ENCODE peak calls at places on chromosomes 12 and 14, in eight cellular contexts. One of them, this sample, is unnamed.

GRCh38 chr12:9951026-9951652 is 19.0 kb upstream of the CLEC2A start:
- DNase-seq in uterus: no peak
- DNase-seq in mesothelial cell of epicardium: no peak
- DNase-seq in fibroblast of villous mesenchyme: no peak
- DNase-seq in CD14-positive monocyte: no peak
- DNase-seq in mucosa of descending colon: no peak
- DNase-seq in endothelial cell: no peak
- DNase-seq in MCF 10A: no peak
- DNase-seq in this sample: no peak

GRCh38 chr12:128830505-128830893 is 6.7 kb upstream of the SLC15A4 start:
- DNase-seq in mucosa of descending colon: no peak
- DNase-seq in fibroblast of villous mesenchyme: no peak
- DNase-seq in mesothelial cell of epicardium: no peak
- DNase-seq in uterus: no peak
- DNase-seq in endothelial cell: no peak
- DNase-seq in CD14-positive monocyte: no peak
- DNase-seq in MCF 10A: no peak
- DNase-seq in this sample: no peak

GRCh38 chr12:82857911-82858533 is 171.3 kb downstream of the TMTC2 start:
- DNase-seq in fibroblast of villous mesenchyme: no peak
- DNase-seq in mesothelial cell of epicardium: no peak
- DNase-seq in MCF 10A: no peak
- DNase-seq in endothelial cell: no peak
- DNase-seq in uterus: no peak
- DNase-seq in CD14-positive monocyte: no peak
- DNase-seq in mucosa of descending colon: no peak
- DNase-seq in this sample: no peak

GRCh38 chr14:76768671-76769500 is 7.6 kb downstream of the VASH1 start:
- DNase-seq in CD14-positive monocyte: no peak
- DNase-seq in fibroblast of villous mesenchyme: no peak
- DNase-seq in endothelial cell: no peak
- DNase-seq in mucosa of descending colon: no peak
- DNase-seq in MCF 10A: no peak
- DNase-seq in uterus: no peak
- DNase-seq in mesothelial cell of epicardium: no peak
- DNase-seq in this sample: no peak

GRCh38 chr12:96034631-96035282 is 630 bp downstream of the LTA4H start:
- DNase-seq in CD14-positive monocyte: no peak
- DNase-seq in mesothelial cell of epicardium: peak; percentile 23
- DNase-seq in uterus: peak; percentile 17
- DNase-seq in endothelial cell: peak; percentile 46
- DNase-seq in MCF 10A: peak; percentile 53
- DNase-seq in mucosa of descending colon: peak; percentile 53
- DNase-seq in fibroblast of villous mesenchyme: peak; percentile 38
- DNase-seq in this sample: peak; percentile 50

GRCh38 chr14:72880820-72881219 is 13.1 kb downstream of the DPF3 start:
- DNase-seq in mesothelial cell of epicardium: no peak
- DNase-seq in MCF 10A: no peak
- DNase-seq in uterus: no peak
- DNase-seq in CD14-positive monocyte: no peak
- DNase-seq in mucosa of descending colon: no peak
- DNase-seq in endothelial cell: no peak
- DNase-seq in fibroblast of villous mesenchyme: no peak
- DNase-seq in this sample: no peak

GRCh38 chr14:70742316-70742715 is 67.0 kb downstream of the MAP3K9 start:
- DNase-seq in fibroblast of villous mesenchyme: no peak
- DNase-seq in MCF 10A: no peak
- DNase-seq in mesothelial cell of epicardium: no peak
- DNase-seq in CD14-positive monocyte: no peak
- DNase-seq in uterus: no peak
- DNase-seq in endothelial cell: no peak
- DNase-seq in mucosa of descending colon: no peak
- DNase-seq in this sample: no peak

GRCh38 chr12:69608114-69608513 is 2.6 kb downstream of the LRRC10 start:
- DNase-seq in CD14-positive monocyte: no peak
- DNase-seq in mucosa of descending colon: no peak
- DNase-seq in MCF 10A: no peak
- DNase-seq in endothelial cell: no peak
- DNase-seq in fibroblast of villous mesenchyme: peak; percentile 12
- DNase-seq in mesothelial cell of epicardium: no peak
- DNase-seq in uterus: no peak
- DNase-seq in this sample: no peak

GRCh38 chr14:24121210-24121609 is 6.5 kb upstream of the NRL start:
- DNase-seq in endothelial cell: no peak
- DNase-seq in fibroblast of villous mesenchyme: no peak
- DNase-seq in MCF 10A: no peak
- DNase-seq in uterus: no peak
- DNase-seq in mucosa of descending colon: no peak
- DNase-seq in mesothelial cell of epicardium: no peak
- DNase-seq in CD14-positive monocyte: no peak
- DNase-seq in this sample: no peak

GRCh38 chr14:34055545-34055944 is 104.7 kb upstream of the EGLN3 start:
- DNase-seq in MCF 10A: no peak
- DNase-seq in endothelial cell: no peak
- DNase-seq in uterus: no peak
- DNase-seq in mucosa of descending colon: no peak
- DNase-seq in mesothelial cell of epicardium: no peak
- DNase-seq in fibroblast of villous mesenchyme: no peak
- DNase-seq in CD14-positive monocyte: no peak
- DNase-seq in this sample: no peak

GRCh38 chr14:105151131-105151837 is 17.3 kb downstream of the JAG2 start:
- DNase-seq in endothelial cell: no peak
- DNase-seq in CD14-positive monocyte: no peak
- DNase-seq in mesothelial cell of epicardium: no peak
- DNase-seq in mucosa of descending colon: no peak
- DNase-seq in uterus: no peak
- DNase-seq in fibroblast of villous mesenchyme: no peak
- DNase-seq in MCF 10A: no peak
- DNase-seq in this sample: peak; percentile 1

GRCh38 chr14:76937181-76938091 is 91.1 kb downstream of the IRF2BPL start:
- DNase-seq in mucosa of descending colon: no peak
- DNase-seq in fibroblast of villous mesenchyme: peak; percentile 83
- DNase-seq in CD14-positive monocyte: no peak
- DNase-seq in MCF 10A: no peak
- DNase-seq in uterus: peak; percentile 73
- DNase-seq in mesothelial cell of epicardium: no peak
- DNase-seq in endothelial cell: no peak
- DNase-seq in this sample: peak; percentile 49

GRCh38 chr12:124567035-124567672 is at the start of gene NCOR2:
- DNase-seq in mucosa of descending colon: peak; percentile 69
- DNase-seq in MCF 10A: peak; percentile 12
- DNase-seq in CD14-positive monocyte: no peak
- DNase-seq in endothelial cell: no peak
- DNase-seq in uterus: peak; percentile 58
- DNase-seq in fibroblast of villous mesenchyme: no peak
- DNase-seq in mesothelial cell of epicardium: no peak
- DNase-seq in this sample: peak; percentile 58

GRCh38 chr12:42129595-42130204 is 15.0 kb downstream of the GXYLT1 start:
- DNase-seq in MCF 10A: peak; percentile 81
- DNase-seq in fibroblast of villous mesenchyme: peak; percentile 79
- DNase-seq in uterus: no peak
- DNase-seq in CD14-positive monocyte: no peak
- DNase-seq in mesothelial cell of epicardium: no peak
- DNase-seq in endothelial cell: peak; percentile 46
- DNase-seq in mucosa of descending colon: no peak
- DNase-seq in this sample: peak; percentile 28

GRCh38 chr12:60071759-60072191 is 475.9 kb downstream of the SLC16A7 start:
- DNase-seq in uterus: no peak
- DNase-seq in CD14-positive monocyte: no peak
- DNase-seq in mesothelial cell of epicardium: no peak
- DNase-seq in mucosa of descending colon: no peak
- DNase-seq in fibroblast of villous mesenchyme: no peak
- DNase-seq in endothelial cell: no peak
- DNase-seq in MCF 10A: no peak
- DNase-seq in this sample: no peak

DNA sequence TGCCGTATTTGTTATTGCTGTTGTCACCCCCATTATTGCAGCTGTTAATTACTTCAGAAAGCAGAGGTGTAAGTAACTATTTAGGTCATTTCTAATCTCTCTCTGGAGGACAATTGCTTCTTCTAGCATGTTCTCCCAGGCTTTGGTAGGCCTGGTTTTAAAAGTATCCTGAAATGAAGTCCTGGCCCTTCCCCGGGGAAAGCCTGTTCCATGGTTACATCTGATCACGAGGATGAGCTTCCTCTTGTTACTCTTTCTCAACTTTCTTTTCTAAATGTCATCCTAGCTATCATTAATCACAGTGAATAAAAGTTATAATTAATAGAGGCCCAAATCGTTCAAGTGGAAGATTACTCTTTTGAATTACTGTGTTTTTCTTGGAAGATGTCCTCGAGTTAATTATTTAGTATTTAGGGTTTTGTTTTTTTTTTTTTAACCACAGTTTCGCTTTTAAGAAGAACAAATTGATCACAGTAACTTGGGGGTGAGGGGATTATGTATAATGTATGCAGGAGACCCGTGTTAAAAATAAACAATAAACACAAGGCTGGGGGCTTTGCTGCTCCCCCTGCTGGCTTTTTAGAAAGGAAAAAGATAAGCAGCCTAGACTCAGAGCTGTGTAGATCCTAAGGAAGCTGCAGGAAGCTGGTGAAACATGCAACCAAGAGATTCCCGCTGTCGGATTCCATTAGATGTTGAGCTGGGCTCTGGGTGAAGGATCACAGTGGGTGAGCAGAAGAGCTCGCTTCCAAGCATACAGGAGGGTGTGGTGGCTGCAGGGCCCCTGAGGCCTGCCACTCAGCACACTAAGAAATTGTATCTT is 420.1 kb downstream of the FUT8 start:
- DNase-seq in mesothelial cell of epicardium: no peak
- DNase-seq in mucosa of descending colon: no peak
- DNase-seq in CD14-positive monocyte: no peak
- DNase-seq in uterus: no peak
- DNase-seq in endothelial cell: peak; percentile 11
- DNase-seq in MCF 10A: no peak
- DNase-seq in fibroblast of villous mesenchyme: no peak
- DNase-seq in this sample: no peak
- TF ChIP-seq CTCF in mesothelial cell of epicardium: no peak
- TF ChIP-seq CTCF in mucosa of descending colon: no peak
- TF ChIP-seq CTCF in CD14-positive monocyte: no peak
- TF ChIP-seq CTCF in uterus: no peak
- TF ChIP-seq CTCF in endothelial cell: peak; percentile 34
- TF ChIP-seq CTCF in MCF 10A: peak; percentile 9
- TF ChIP-seq CTCF in fibroblast of villous mesenchyme: peak; percentile 35
- TF ChIP-seq CTCF in this sample: no peak

GRCh38 chr12:121577443-121578180 is 3.2 kb downstream of the KDM2B start:
- DNase-seq in CD14-positive monocyte: no peak
- DNase-seq in endothelial cell: no peak
- DNase-seq in fibroblast of villous mesenchyme: no peak
- DNase-seq in mesothelial cell of epicardium: no peak
- DNase-seq in uterus: no peak
- DNase-seq in MCF 10A: no peak
- DNase-seq in mucosa of descending colon: peak; percentile 34
- DNase-seq in this sample: peak; percentile 41

GRCh38 chr12:121576851-121577391 is 3.9 kb downstream of the KDM2B start:
- DNase-seq in mucosa of descending colon: no peak
- DNase-seq in mesothelial cell of epicardium: no peak
- DNase-seq in MCF 10A: no peak
- DNase-seq in CD14-positive monocyte: no peak
- DNase-seq in fibroblast of villous mesenchyme: peak; percentile 88
- DNase-seq in uterus: peak; percentile 41
- DNase-seq in endothelial cell: peak; percentile 30
- DNase-seq in this sample: peak; percentile 55

GRCh38 chr12:121579981-121580868 is 598 bp downstream of the KDM2B start:
- DNase-seq in mucosa of descending colon: peak; percentile 82
- DNase-seq in uterus: peak; percentile 64
- DNase-seq in mesothelial cell of epicardium: peak; percentile 58
- DNase-seq in CD14-positive monocyte: no peak
- DNase-seq in endothelial cell: peak; percentile 69
- DNase-seq in fibroblast of villous mesenchyme: peak; percentile 80
- DNase-seq in MCF 10A: peak; percentile 50
- DNase-seq in this sample: peak; percentile 83

GRCh38 chr12:121579190-121579791 is 1.5 kb downstream of the KDM2B start:
- DNase-seq in CD14-positive monocyte: no peak
- DNase-seq in MCF 10A: no peak
- DNase-seq in uterus: peak; percentile 28
- DNase-seq in mucosa of descending colon: peak; percentile 68
- DNase-seq in mesothelial cell of epicardium: peak; percentile 36
- DNase-seq in endothelial cell: peak; percentile 49
- DNase-seq in fibroblast of villous mesenchyme: no peak
- DNase-seq in this sample: peak; percentile 42

GRCh38 chr12:121578230-121579189 is 2.3 kb downstream of the KDM2B start:
- DNase-seq in fibroblast of villous mesenchyme: peak; percentile 25
- DNase-seq in CD14-positive monocyte: no peak
- DNase-seq in uterus: peak; percentile 54
- DNase-seq in endothelial cell: peak; percentile 46
- DNase-seq in mucosa of descending colon: peak; percentile 63
- DNase-seq in mesothelial cell of epicardium: no peak
- DNase-seq in MCF 10A: no peak
- DNase-seq in this sample: peak; percentile 67
- TF ChIP-seq CTCF in fibroblast of villous mesenchyme: no peak
- TF ChIP-seq CTCF in CD14-positive monocyte: no peak
- TF ChIP-seq CTCF in uterus: no peak
- TF ChIP-seq CTCF in endothelial cell: no peak
- TF ChIP-seq CTCF in mucosa of descending colon: no peak
- TF ChIP-seq CTCF in mesothelial cell of epicardium: no peak
- TF ChIP-seq CTCF in MCF 10A: no peak
- TF ChIP-seq CTCF in this sample: no peak

DNA sequence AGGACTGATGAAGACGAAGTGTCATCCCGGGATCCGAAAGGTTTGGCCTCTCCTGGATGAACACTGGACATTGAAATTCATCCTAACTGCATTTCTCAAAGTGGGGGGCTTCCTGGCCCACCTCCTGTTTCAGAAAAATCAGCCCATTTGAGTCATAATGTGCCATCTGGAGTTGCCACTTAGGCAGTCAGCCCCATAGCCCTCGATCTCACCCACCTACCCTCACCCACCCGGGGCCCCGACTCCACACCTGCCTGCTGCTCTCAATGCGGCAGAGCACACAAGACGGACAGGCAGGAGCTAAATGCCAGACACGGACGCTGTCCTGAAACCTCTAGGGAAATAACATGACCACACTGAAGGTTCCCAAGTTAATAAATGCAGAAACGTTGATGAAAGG is 12.6 kb downstream of the DLK1 start:
- DNase-seq in mesothelial cell of epicardium: no peak
- DNase-seq in uterus: peak; percentile 5
- DNase-seq in fibroblast of villous mesenchyme: no peak
- DNase-seq in mucosa of descending colon: no peak
- DNase-seq in CD14-positive monocyte: no peak
- DNase-seq in endothelial cell: no peak
- DNase-seq in MCF 10A: no peak
- DNase-seq in this sample: no peak
- TF ChIP-seq CTCF in mesothelial cell of epicardium: no peak
- TF ChIP-seq CTCF in uterus: no peak
- TF ChIP-seq CTCF in fibroblast of villous mesenchyme: no peak
- TF ChIP-seq CTCF in mucosa of descending colon: no peak
- TF ChIP-seq CTCF in CD14-positive monocyte: no peak
- TF ChIP-seq CTCF in endothelial cell: no peak
- TF ChIP-seq CTCF in MCF 10A: no peak
- TF ChIP-seq CTCF in this sample: no peak

DNA sequence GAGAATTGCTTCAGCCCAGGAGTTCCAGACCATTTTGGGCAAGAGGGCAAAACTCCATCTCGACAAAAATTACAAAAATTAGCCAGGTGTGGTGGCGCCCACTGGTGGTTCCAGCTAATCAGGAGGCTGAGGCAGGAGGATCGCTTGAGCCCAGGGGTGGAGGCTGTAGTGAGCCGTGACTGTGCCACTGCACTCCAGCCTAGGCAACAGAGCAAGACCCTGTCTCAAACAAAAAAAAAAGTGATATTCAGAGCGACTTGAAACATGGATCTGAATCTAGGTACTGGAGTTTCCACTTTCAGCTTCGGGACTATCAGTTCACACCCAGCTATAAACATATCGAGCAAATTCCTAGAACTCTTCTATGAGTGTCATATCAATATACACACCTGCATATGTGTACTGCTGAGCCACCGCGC is 16.3 kb upstream of the RNF34 start:
- DNase-seq in endothelial cell: no peak
- DNase-seq in mesothelial cell of epicardium: no peak
- DNase-seq in MCF 10A: no peak
- DNase-seq in uterus: no peak
- DNase-seq in CD14-positive monocyte: no peak
- DNase-seq in mucosa of descending colon: no peak
- DNase-seq in fibroblast of villous mesenchyme: no peak
- DNase-seq in this sample: no peak
- TF ChIP-seq CTCF in endothelial cell: peak; percentile 41
- TF ChIP-seq CTCF in mesothelial cell of epicardium: no peak
- TF ChIP-seq CTCF in MCF 10A: no peak
- TF ChIP-seq CTCF in uterus: no peak
- TF ChIP-seq CTCF in CD14-positive monocyte: no peak
- TF ChIP-seq CTCF in mucosa of descending colon: no peak
- TF ChIP-seq CTCF in fibroblast of villous mesenchyme: no peak
- TF ChIP-seq CTCF in this sample: no peak

This sample was measured in nephron progenitor cell.